ENCODE peak calls at places on chromosomes 3 and 15, in seven cellular contexts. S is adrenal gland, M is tibial artery, Z is aorta, W is breast epithelium, B is PC-3, J is mesenchymal stem cell. H is an unnamed sample. For H3K9me3, the result is how much of the 10 kb centered on the place peaks cover.

GRCh38 chr3:192564611-192565010 is 162.7 kb downstream of the FGF12 start:
- DNase-seq in J (no peak), M (no peak), W (no peak), Z (no peak), B (no peak), S (no peak), H (no peak)

GRCh38 chr3:16813336-16813735 is 71.4 kb upstream of the PLCL2 start:
- DNase-seq in M (no peak), B (no peak), Z (no peak), W (no peak), S (no peak), J (no peak), H (no peak)

GRCh38 chr3:7934362-7934761 is 567.3 kb upstream of the LMCD1 start:
- DNase-seq in J (no peak), S (no peak), B (no peak), W (no peak), Z (no peak), M (no peak), H (no peak)

GRCh38 chr15:29631076-29632070 is 190.9 kb downstream of the TJP1 start:
- DNase-seq in J (no peak), Z (no peak), S (no peak), M (no peak), W (no peak), B (no peak), H (no peak)

GRCh38 chr3:99866167-99866810 is 48.6 kb downstream of the CMSS1 start:
- DNase-seq in B (peak), S (no peak), W (no peak), Z (no peak), J (peak), M (no peak), H (no peak)

GRCh38 chr3:181691951-181692849 is 19.5 kb upstream of the SOX2 start:
- DNase-seq in M (no peak), Z (no peak), S (no peak), J (no peak), W (no peak), B (no peak), H (no peak)

GRCh38 chr3:192514081-192514753 is 213.1 kb downstream of the FGF12 start:
- DNase-seq in M (no peak), W (no peak), Z (no peak), B (peak), S (peak), J (peak), H (no peak)

GRCh38 chr3:43153189-43154083 is 47.6 kb upstream of the POMGNT2 start:
- DNase-seq in M (peak), J (peak), S (peak), B (no peak), W (no peak), Z (peak), H (no peak)

GRCh38 chr3:31103623-31104180 is 209.2 kb upstream of the GADL1 start:
- DNase-seq in Z (no peak), J (no peak), B (peak), M (no peak), S (no peak), W (no peak), H (no peak)

GRCh38 chr3:50292924-50293801 is 934 bp upstream of the IFRD2 start:
- DNase-seq in W (no peak), M (no peak), J (no peak), S (peak), Z (peak), B (no peak), H (no peak)

GRCh38 chr3:57163751-57164150 is 1.4 kb downstream of the IL17RD start:
- DNase-seq in W (no peak), Z (no peak), B (no peak), J (no peak), S (no peak), M (no peak), H (no peak)
- H3K9me3 ChIP-seq in W (under half), Z (under half), B (under half), J (under half), S (under half), M (under half), H (under half)

GRCh38 chr3:141413387-141414140 is 45.3 kb downstream of the ZBTB38 start:
- DNase-seq in W (no peak), B (no peak), J (no peak), Z (no peak), S (no peak), M (no peak), H (no peak)

GRCh38 chr3:141414141-141414689 is 45.9 kb downstream of the ZBTB38 start:
- DNase-seq in S (peak), J (peak), Z (peak), W (no peak), M (no peak), B (no peak), H (no peak)

GRCh38 chr3:141410861-141411771 is 42.8 kb downstream of the ZBTB38 start:
- DNase-seq in S (peak), W (no peak), J (peak), B (peak), Z (no peak), M (peak), H (peak)

GRCh38 chr3:141412087-141412935 is 44.0 kb downstream of the ZBTB38 start:
- DNase-seq in M (peak), B (peak), W (no peak), S (peak), Z (peak), J (peak), H (peak)

DNA sequence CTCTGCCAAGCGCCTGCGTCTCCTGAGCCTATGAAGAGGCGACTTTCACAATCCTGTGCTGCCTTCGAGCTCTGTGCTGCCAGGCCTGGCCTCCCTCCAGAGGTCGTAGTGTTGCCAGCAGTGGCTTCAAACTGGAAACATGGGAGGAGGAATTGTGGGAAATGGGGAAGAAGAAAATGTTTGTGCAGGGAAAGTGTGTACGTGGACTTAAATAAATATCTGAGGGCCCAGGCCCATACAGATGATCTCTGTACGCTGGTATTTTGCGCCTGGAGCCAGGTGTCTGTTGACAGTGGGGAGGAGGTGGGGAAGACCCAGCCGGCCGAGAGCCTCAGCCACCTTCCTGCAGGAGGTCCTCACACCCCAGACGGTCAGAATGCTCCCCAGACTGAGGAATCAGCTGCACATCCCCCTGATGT is 44.6 kb downstream of the ZBTB38 start:
- DNase-seq in J (peak), B (no peak), M (peak), W (peak), Z (peak), S (peak), H (no peak)
- H3K27ac ChIP-seq in J (peak), B (peak), M (peak), W (peak), Z (peak), S (peak), H (peak)

GRCh38 chr3:120780977-120781376 is 38.4 kb downstream of the GTF2E1 start:
- DNase-seq in Z (peak), B (peak), M (peak), W (no peak), J (peak), S (peak), H (no peak)
- H3K9me3 ChIP-seq in Z (under half), B (under half), M (under half), W (under half), J (under half), S (under half), H (under half)

GRCh38 chr15:99741835-99742234 is 8.6 kb upstream of the LYSMD4 start:
- DNase-seq in J (no peak), M (no peak), B (no peak), W (no peak), Z (no peak), S (no peak), H (no peak)
- H3K27ac ChIP-seq in J (no peak), M (no peak), B (no peak), W (no peak), Z (no peak), S (no peak), H (no peak)

DNA sequence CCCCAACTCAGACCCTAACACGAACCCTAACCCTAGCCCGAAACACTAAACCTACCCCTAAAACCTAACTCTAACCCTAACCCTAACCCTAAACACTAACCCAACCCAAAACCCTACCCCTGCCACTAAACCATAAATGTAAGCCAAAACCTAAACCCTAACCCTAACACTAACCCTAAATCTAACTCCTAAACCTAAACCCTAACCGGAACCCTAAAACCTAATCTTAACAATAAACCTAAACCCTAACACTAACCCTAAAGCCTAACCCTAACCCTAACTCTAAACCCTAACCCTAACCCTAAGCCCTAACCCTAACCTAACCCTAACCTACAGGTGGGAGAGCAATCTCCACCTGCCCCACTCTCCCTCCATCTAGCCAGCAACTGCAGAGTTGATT is 152.3 kb downstream of the OR4M2 start:
- DNase-seq in J (no peak), Z (no peak), M (no peak), B (no peak), W (no peak), S (no peak), H (no peak)
- H3K9me3 ChIP-seq in J (under half), Z (under half), M (under half), B (under half), W (under half), S (under half), H (under half)

GRCh38 chr15:57592836-57593420 is 1.2 kb downstream of the MYZAP start:
- DNase-seq in M (no peak), Z (no peak), J (no peak), B (no peak), S (peak), W (no peak), H (no peak)
- H3K27ac ChIP-seq in M (no peak), Z (no peak), J (no peak), B (no peak), S (peak), W (peak), H (no peak)